ENCODE peak calls at places on chromosomes 16 and 17, in six cellular contexts. O, P, G, N, Z and F are unnamed samples.

GRCh38 chr16:87499189-87499486 is 6.3 kb upstream of the ZCCHC14 start:
- DNase-seq in Z (no peak), O (no peak), G (no peak), P (no peak), N (peak; percentile 76), F (peak; percentile 69)

GRCh38 chr17:69716571-69716970 is 302.1 kb downstream of the MAP2K6 start:
- DNase-seq in P (no peak), Z (no peak), N (no peak), G (no peak), O (no peak), F (no peak)

GRCh38 chr17:83198366-83199341 is 119.2 kb downstream of the METRNL start:
- DNase-seq in P (no peak), Z (peak; percentile 47), N (no peak), O (no peak), G (no peak), F (no peak)

GRCh38 chr17:76868669-76869208 is 535 bp downstream of the MGAT5B start:
- DNase-seq in N (peak; percentile 17), O (no peak), P (no peak), G (no peak), Z (peak; percentile 10), F (no peak)

GRCh38 chr16:66551362-66551761 is 1.0 kb upstream of the CKLF start:
- DNase-seq in Z (peak; percentile 72), G (peak; percentile 52), O (peak; percentile 63), P (peak; percentile 51), N (peak; percentile 37), F (peak; percentile 37)

GRCh38 chr17:74513987-74514631 is 17.2 kb downstream of the CD300LB start:
- DNase-seq in O (no peak), Z (peak; percentile 84), N (peak; percentile 46), G (no peak), P (peak; percentile 32), F (peak; percentile 43)

GRCh38 chr16:28196331-28196987 is 15.3 kb downstream of the XPO6 start:
- DNase-seq in P (no peak), Z (no peak), G (no peak), N (no peak), O (no peak), F (no peak)

GRCh38 chr17:4541328-4542002 is 13.7 kb downstream of the MYBBP1A start:
- DNase-seq in G (no peak), O (no peak), N (no peak), Z (no peak), P (no peak), F (no peak)

GRCh38 chr17:79629548-79630049 is 18.7 kb upstream of the RBFOX3 start:
- DNase-seq in P (no peak), O (no peak), G (no peak), N (peak; percentile 56), Z (no peak), F (no peak)

GRCh38 chr17:29112780-29113295 is 67.4 kb downstream of the MYO18A start:
- DNase-seq in Z (no peak), P (no peak), N (no peak), O (no peak), G (no peak), F (no peak)

GRCh38 chr16:17368951-17369350 is 101.8 kb downstream of the XYLT1 start:
- DNase-seq in N (no peak), O (no peak), P (no peak), G (no peak), Z (peak; percentile 41), F (no peak)

GRCh38 chr17:38922538-38923291 is 2.7 kb upstream of the LASP1NB start:
- DNase-seq in P (no peak), O (no peak), G (no peak), Z (no peak), N (peak; percentile 30), F (peak; percentile 88)

GRCh38 chr16:70778901-70779309 is 22.1 kb downstream of the VAC14 start:
- DNase-seq in P (no peak), N (peak; percentile 72), O (no peak), Z (peak; percentile 11), G (no peak), F (peak; percentile 95)